ENCODE peak calls at places on chromosomes 3 and 15, in eight cellular contexts. One of them, this sample, is unnamed.
A peak's percentile ranks its signal among the peaks of the same experiment; 100 is the strongest.

GRCh38 chr3:150823277-150823676 is 60.3 kb upstream of the SIAH2 start:
- DNase-seq in suprapubic skin: no peak
- DNase-seq in H1: no peak
- DNase-seq in prostate gland: no peak
- DNase-seq in esophagus squamous epithelium: no peak
- DNase-seq in body of pancreas: no peak
- DNase-seq in ovary: no peak
- DNase-seq in upper lobe of left lung: no peak
- DNase-seq in this sample: no peak

GRCh38 chr3:42025388-42026138 is 63.7 kb upstream of the ULK4 start:
- DNase-seq in suprapubic skin: peak; percentile 94
- DNase-seq in H1: no peak
- DNase-seq in prostate gland: peak; percentile 85
- DNase-seq in esophagus squamous epithelium: peak; percentile 38
- DNase-seq in body of pancreas: peak; percentile 84
- DNase-seq in ovary: peak; percentile 87
- DNase-seq in upper lobe of left lung: peak; percentile 98
- DNase-seq in this sample: peak; percentile 96

GRCh38 chr15:77107068-77107467 is 36.2 kb upstream of the TSPAN3 start:
- DNase-seq in suprapubic skin: no peak
- DNase-seq in H1: no peak
- DNase-seq in prostate gland: no peak
- DNase-seq in esophagus squamous epithelium: no peak
- DNase-seq in body of pancreas: peak; percentile 46
- DNase-seq in ovary: peak; percentile 71
- DNase-seq in upper lobe of left lung: no peak
- DNase-seq in this sample: no peak

GRCh38 chr3:141960731-141961130 is 84.3 kb downstream of the ATP1B3 start:
- DNase-seq in suprapubic skin: no peak
- DNase-seq in H1: no peak
- DNase-seq in prostate gland: no peak
- DNase-seq in esophagus squamous epithelium: no peak
- DNase-seq in body of pancreas: no peak
- DNase-seq in ovary: no peak
- DNase-seq in upper lobe of left lung: no peak
- DNase-seq in this sample: no peak

GRCh38 chr15:89641053-89641452 is 14.2 kb downstream of the KIF7 start:
- DNase-seq in suprapubic skin: no peak
- DNase-seq in H1: no peak
- DNase-seq in prostate gland: no peak
- DNase-seq in esophagus squamous epithelium: no peak
- DNase-seq in body of pancreas: no peak
- DNase-seq in ovary: no peak
- DNase-seq in upper lobe of left lung: no peak
- DNase-seq in this sample: no peak

GRCh38 chr3:150737874-150738679 is 24.9 kb downstream of the SIAH2 start:
- DNase-seq in suprapubic skin: no peak
- DNase-seq in H1: no peak
- DNase-seq in prostate gland: no peak
- DNase-seq in esophagus squamous epithelium: no peak
- DNase-seq in body of pancreas: peak; percentile 82
- DNase-seq in ovary: peak; percentile 52
- DNase-seq in upper lobe of left lung: no peak
- DNase-seq in this sample: peak; percentile 77

GRCh38 chr3:152307829-152308474 is 39.2 kb downstream of the MBNL1 start:
- DNase-seq in suprapubic skin: no peak
- DNase-seq in H1: no peak
- DNase-seq in prostate gland: no peak
- DNase-seq in esophagus squamous epithelium: no peak
- DNase-seq in body of pancreas: no peak
- DNase-seq in ovary: no peak
- DNase-seq in upper lobe of left lung: no peak
- DNase-seq in this sample: no peak

GRCh38 chr3:86949850-86950249 is 41.1 kb downstream of the VGLL3 start:
- DNase-seq in suprapubic skin: no peak
- DNase-seq in H1: no peak
- DNase-seq in prostate gland: no peak
- DNase-seq in esophagus squamous epithelium: no peak
- DNase-seq in body of pancreas: no peak
- DNase-seq in ovary: no peak
- DNase-seq in upper lobe of left lung: no peak
- DNase-seq in this sample: no peak

GRCh38 chr3:195441476-195441970 is 1.3 kb downstream of the ACAP2 start:
- DNase-seq in suprapubic skin: no peak
- DNase-seq in H1: no peak
- DNase-seq in prostate gland: no peak
- DNase-seq in esophagus squamous epithelium: no peak
- DNase-seq in body of pancreas: no peak
- DNase-seq in ovary: no peak
- DNase-seq in upper lobe of left lung: no peak
- DNase-seq in this sample: no peak

GRCh38 chr15:64146041-64146440 is 5.5 kb upstream of the SNX22 start:
- DNase-seq in suprapubic skin: no peak
- DNase-seq in H1: no peak
- DNase-seq in prostate gland: no peak
- DNase-seq in esophagus squamous epithelium: no peak
- DNase-seq in body of pancreas: no peak
- DNase-seq in ovary: no peak
- DNase-seq in upper lobe of left lung: no peak
- DNase-seq in this sample: no peak

GRCh38 chr3:181619897-181620296 is 91.8 kb upstream of the SOX2 start:
- DNase-seq in suprapubic skin: no peak
- DNase-seq in H1: no peak
- DNase-seq in prostate gland: no peak
- DNase-seq in esophagus squamous epithelium: no peak
- DNase-seq in body of pancreas: no peak
- DNase-seq in ovary: no peak
- DNase-seq in upper lobe of left lung: no peak
- DNase-seq in this sample: no peak

GRCh38 chr3:99119312-99119810 is 217.9 kb upstream of the DCBLD2 start:
- DNase-seq in suprapubic skin: no peak
- DNase-seq in H1: no peak
- DNase-seq in prostate gland: no peak
- DNase-seq in esophagus squamous epithelium: no peak
- DNase-seq in body of pancreas: no peak
- DNase-seq in ovary: no peak
- DNase-seq in upper lobe of left lung: no peak
- DNase-seq in this sample: no peak

GRCh38 chr3:10189557-10190374 is 25.0 kb downstream of the IRAK2 start:
- DNase-seq in suprapubic skin: peak; percentile 96
- DNase-seq in H1: no peak
- DNase-seq in prostate gland: peak; percentile 94
- DNase-seq in esophagus squamous epithelium: peak; percentile 38
- DNase-seq in body of pancreas: peak; percentile 85
- DNase-seq in ovary: peak; percentile 64
- DNase-seq in upper lobe of left lung: peak; percentile 94
- DNase-seq in this sample: peak; percentile 96

GRCh38 chr15:89299896-89300295 is 34.7 kb downstream of the POLG start:
- DNase-seq in suprapubic skin: no peak
- DNase-seq in H1: no peak
- DNase-seq in prostate gland: no peak
- DNase-seq in esophagus squamous epithelium: no peak
- DNase-seq in body of pancreas: no peak
- DNase-seq in ovary: no peak
- DNase-seq in upper lobe of left lung: no peak
- DNase-seq in this sample: no peak

GRCh38 chr15:44381223-44381622 is 46.2 kb upstream of the CTDSPL2 start:
- DNase-seq in suprapubic skin: no peak
- DNase-seq in H1: no peak
- DNase-seq in prostate gland: no peak
- DNase-seq in esophagus squamous epithelium: no peak
- DNase-seq in body of pancreas: no peak
- DNase-seq in ovary: no peak
- DNase-seq in upper lobe of left lung: no peak
- DNase-seq in this sample: no peak

GRCh38 chr15:60989696-60990095 is 239.4 kb downstream of the RORA start:
- DNase-seq in suprapubic skin: no peak
- DNase-seq in H1: no peak
- DNase-seq in prostate gland: no peak
- DNase-seq in esophagus squamous epithelium: no peak
- DNase-seq in body of pancreas: no peak
- DNase-seq in ovary: no peak
- DNase-seq in upper lobe of left lung: no peak
- DNase-seq in this sample: no peak

GRCh38 chr3:161291191-161291901 is 70.2 kb downstream of the NMD3 start:
- DNase-seq in suprapubic skin: no peak
- DNase-seq in H1: no peak
- DNase-seq in prostate gland: no peak
- DNase-seq in esophagus squamous epithelium: no peak
- DNase-seq in body of pancreas: peak; percentile 79
- DNase-seq in ovary: no peak
- DNase-seq in upper lobe of left lung: no peak
- DNase-seq in this sample: no peak

GRCh38 chr3:146217324-146217723 is 33.6 kb downstream of the PLSCR4 start:
- DNase-seq in suprapubic skin: no peak
- DNase-seq in H1: no peak
- DNase-seq in prostate gland: no peak
- DNase-seq in esophagus squamous epithelium: no peak
- DNase-seq in body of pancreas: no peak
- DNase-seq in ovary: no peak
- DNase-seq in upper lobe of left lung: no peak
- DNase-seq in this sample: no peak

GRCh38 chr3:104396974-104397669 is 969.6 kb upstream of the ALCAM start:
- DNase-seq in suprapubic skin: no peak
- DNase-seq in H1: no peak
- DNase-seq in prostate gland: no peak
- DNase-seq in esophagus squamous epithelium: no peak
- DNase-seq in body of pancreas: no peak
- DNase-seq in ovary: no peak
- DNase-seq in upper lobe of left lung: no peak
- DNase-seq in this sample: no peak

GRCh38 chr15:90320062-90320884 is 31.8 kb upstream of the ZNF774 start:
- DNase-seq in suprapubic skin: peak; percentile 87
- DNase-seq in H1: peak; percentile 78
- DNase-seq in prostate gland: peak; percentile 76
- DNase-seq in esophagus squamous epithelium: no peak
- DNase-seq in body of pancreas: peak; percentile 91
- DNase-seq in ovary: peak; percentile 84
- DNase-seq in upper lobe of left lung: peak; percentile 88
- DNase-seq in this sample: peak; percentile 90

GRCh38 chr3:99962703-99963102 is 145.0 kb downstream of the CMSS1 start:
- DNase-seq in suprapubic skin: no peak
- DNase-seq in H1: no peak
- DNase-seq in prostate gland: no peak
- DNase-seq in esophagus squamous epithelium: no peak
- DNase-seq in body of pancreas: no peak
- DNase-seq in ovary: no peak
- DNase-seq in upper lobe of left lung: no peak
- DNase-seq in this sample: no peak

DNA sequence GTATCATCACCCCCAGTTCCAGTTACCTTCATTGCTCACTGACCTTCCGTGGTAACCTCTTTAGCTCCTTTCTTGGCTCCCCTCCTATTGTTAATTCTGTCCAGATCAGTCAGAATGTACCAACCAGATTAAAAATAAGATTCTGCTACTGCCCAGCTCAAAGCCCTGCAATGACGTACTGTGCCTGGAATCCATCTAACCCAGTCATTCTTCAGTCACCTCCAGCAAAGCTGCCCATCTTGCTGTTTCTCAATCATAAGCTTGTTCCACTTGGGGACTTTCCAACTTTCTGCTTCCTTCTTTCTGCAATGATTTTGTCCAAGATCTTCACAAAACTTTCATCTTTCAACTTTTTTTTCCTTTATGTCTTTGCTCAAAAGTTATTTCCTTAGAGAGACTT is 512.0 kb upstream of the ZNF385D start:
- DNase-seq in suprapubic skin: no peak
- DNase-seq in H1: no peak
- DNase-seq in prostate gland: no peak
- DNase-seq in esophagus squamous epithelium: no peak
- DNase-seq in body of pancreas: no peak
- DNase-seq in ovary: no peak
- DNase-seq in upper lobe of left lung: no peak
- DNase-seq in this sample: no peak
- H3K36me3 ChIP-seq in suprapubic skin: no peaks in the 10 kb centered on the region
- H3K36me3 ChIP-seq in H1: no peaks in the 10 kb centered on the region
- H3K36me3 ChIP-seq in prostate gland: no peaks in the 10 kb centered on the region
- H3K36me3 ChIP-seq in esophagus squamous epithelium: no peaks in the 10 kb centered on the region
- H3K36me3 ChIP-seq in body of pancreas: no peaks in the 10 kb centered on the region
- H3K36me3 ChIP-seq in ovary: no peaks in the 10 kb centered on the region
- H3K36me3 ChIP-seq in upper lobe of left lung: no peaks in the 10 kb centered on the region
- H3K36me3 ChIP-seq in this sample: no peaks in the 10 kb centered on the region

DNA sequence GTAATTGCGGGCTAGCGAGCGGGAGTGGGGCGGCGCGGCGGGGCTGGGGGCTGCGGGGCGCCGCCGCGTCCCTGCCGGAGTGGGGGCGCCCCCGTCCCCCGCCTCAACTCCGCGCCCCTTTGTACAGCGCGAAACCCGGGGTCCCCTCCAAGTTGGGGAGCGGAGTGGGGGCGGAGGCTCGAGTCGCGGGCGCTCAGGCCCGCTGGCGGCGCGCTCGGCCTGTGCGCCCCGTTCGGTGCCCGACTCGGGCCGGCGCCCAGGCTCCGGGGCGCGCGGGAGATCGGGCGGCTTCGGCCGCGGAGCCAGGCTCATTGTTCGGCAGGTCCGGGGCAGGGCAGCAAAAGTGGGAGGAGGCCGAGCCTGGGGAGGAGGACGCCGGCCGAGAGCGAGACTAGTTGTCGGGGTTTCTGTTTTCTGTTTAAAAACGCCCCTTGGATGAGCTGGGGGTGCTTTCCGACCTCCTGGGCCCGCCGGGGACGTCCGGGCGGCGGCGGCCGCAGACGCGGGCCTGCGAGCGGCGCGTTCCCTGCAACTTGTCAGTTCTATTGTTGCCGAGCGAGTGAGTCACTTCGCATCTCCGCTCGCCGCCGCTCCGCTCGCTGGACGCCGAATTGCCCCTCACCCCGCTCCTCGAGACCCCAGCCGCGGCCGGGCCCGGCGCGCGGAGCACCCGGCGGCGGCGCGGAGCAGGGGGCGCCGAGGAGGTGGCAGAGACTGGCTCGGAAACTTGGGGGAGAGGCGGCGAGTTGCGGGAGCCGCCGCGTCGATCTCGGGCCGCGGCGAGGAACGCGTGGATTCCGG is 663 bp downstream of the TCF12 start:
- DNase-seq in suprapubic skin: peak; percentile 80
- DNase-seq in H1: no peak
- DNase-seq in prostate gland: peak; percentile 46
- DNase-seq in esophagus squamous epithelium: no peak
- DNase-seq in body of pancreas: peak; percentile 62
- DNase-seq in ovary: peak; percentile 73
- DNase-seq in upper lobe of left lung: peak; percentile 47
- DNase-seq in this sample: peak; percentile 71
- TF ChIP-seq POLR2A in suprapubic skin: no peak
- TF ChIP-seq POLR2A in H1: peak; percentile 60
- TF ChIP-seq POLR2A in prostate gland: peak; percentile 15
- TF ChIP-seq POLR2A in esophagus squamous epithelium: peak; percentile 41
- TF ChIP-seq POLR2A in body of pancreas: peak; percentile 46
- TF ChIP-seq POLR2A in ovary: no peak
- TF ChIP-seq POLR2A in upper lobe of left lung: peak; percentile 42
- TF ChIP-seq POLR2A in this sample: no peak

GRCh38 chr15:79887517-79887916 is 9.3 kb downstream of the MTHFS start:
- DNase-seq in suprapubic skin: no peak
- DNase-seq in H1: no peak
- DNase-seq in prostate gland: no peak
- DNase-seq in esophagus squamous epithelium: no peak
- DNase-seq in body of pancreas: no peak
- DNase-seq in ovary: no peak
- DNase-seq in upper lobe of left lung: no peak
- DNase-seq in this sample: no peak
- H3K36me3 ChIP-seq in suprapubic skin: peaks cover 18% of the 10 kb centered on the region
- H3K36me3 ChIP-seq in H1: no peaks in the 10 kb centered on the region
- H3K36me3 ChIP-seq in prostate gland: no peaks in the 10 kb centered on the region
- H3K36me3 ChIP-seq in esophagus squamous epithelium: no peaks in the 10 kb centered on the region
- H3K36me3 ChIP-seq in body of pancreas: no peaks in the 10 kb centered on the region
- H3K36me3 ChIP-seq in ovary: no peaks in the 10 kb centered on the region
- H3K36me3 ChIP-seq in upper lobe of left lung: no peaks in the 10 kb centered on the region
- H3K36me3 ChIP-seq in this sample: no peaks in the 10 kb centered on the region

GRCh38 chr3:154252759-154253638 is 71.3 kb downstream of the DHX36 start:
- DNase-seq in suprapubic skin: peak; percentile 89
- DNase-seq in H1: peak; percentile 83
- DNase-seq in prostate gland: peak; percentile 92
- DNase-seq in esophagus squamous epithelium: peak; percentile 2
- DNase-seq in body of pancreas: peak; percentile 90
- DNase-seq in ovary: peak; percentile 95
- DNase-seq in upper lobe of left lung: peak; percentile 92
- DNase-seq in this sample: peak; percentile 85
- TF ChIP-seq POLR2A in suprapubic skin: no peak
- TF ChIP-seq POLR2A in H1: no peak
- TF ChIP-seq POLR2A in prostate gland: no peak
- TF ChIP-seq POLR2A in esophagus squamous epithelium: no peak
- TF ChIP-seq POLR2A in body of pancreas: no peak
- TF ChIP-seq POLR2A in ovary: no peak
- TF ChIP-seq POLR2A in upper lobe of left lung: no peak
- TF ChIP-seq POLR2A in this sample: no peak

This sample was measured in adrenal gland.